ENCODE peak calls at places on chromosomes 6 and 20, in four cellular contexts. O is Panc1, B is suprapubic skin, S is nephron progenitor cell. Z is an unnamed sample.

GRCh38 chr6:101163611-101164010 is 229.9 kb upstream of the GRIK2 start:
- DNase-seq in O (no peak), B (no peak), S (no peak), Z (no peak)

GRCh38 chr6:91637217-91637616 is 1050.3 kb upstream of the MAP3K7 start:
- DNase-seq in O (no peak), B (no peak), S (no peak), Z (no peak)

GRCh38 chr6:44297063-44298038 is 15.8 kb downstream of the AARS2 start:
- DNase-seq in O (no peak), B (no peak), S (peak; percentile 80), Z (no peak)

GRCh38 chr6:101011165-101011564 is 130.0 kb upstream of the ASCC3 start:
- DNase-seq in O (no peak), B (no peak), S (no peak), Z (no peak)

GRCh38 chr6:107616776-107617175 is 126.9 kb downstream of the SOBP start:
- DNase-seq in O (no peak), B (no peak), S (no peak), Z (no peak)

GRCh38 chr6:5469101-5469846 is 208.0 kb downstream of the FARS2 start:
- DNase-seq in O (no peak), B (no peak), S (peak; percentile 14), Z (no peak)

GRCh38 chr6:134622382-134623173 is 304.7 kb upstream of the SGK1 start:
- DNase-seq in O (no peak), B (no peak), S (no peak), Z (no peak)

GRCh38 chr20:3203315-3204123 is 963 bp downstream of the DDRGK1 start:
- DNase-seq in O (no peak), B (no peak), S (no peak), Z (peak; percentile 41)

GRCh38 chr20:63509088-63509564 is 10.2 kb upstream of the EEF1A2 start:
- DNase-seq in O (no peak), B (no peak), S (no peak), Z (no peak)

GRCh38 chr6:112007805-112008204 is 46.1 kb upstream of the CCN6 start:
- DNase-seq in O (no peak), B (no peak), S (no peak), Z (no peak)

GRCh38 chr20:58140787-58141396 is 87.6 kb downstream of the ANKRD60 start:
- DNase-seq in O (no peak), B (peak; percentile 20), S (no peak), Z (no peak)

GRCh38 chr6:112618796-112619195 is 271.7 kb downstream of the RFPL4B start:
- DNase-seq in O (no peak), B (no peak), S (peak; percentile 11), Z (no peak)

GRCh38 chr6:125193208-125193607 is 39.6 kb downstream of the TPD52L1 start:
- DNase-seq in O (no peak), B (no peak), S (no peak), Z (no peak)

GRCh38 chr6:130906736-130907381 is 79.7 kb downstream of the SMLR1 start:
- DNase-seq in O (no peak), B (no peak), S (no peak), Z (no peak)

GRCh38 chr6:162443101-162443500 is 284.5 kb downstream of the PRKN start:
- DNase-seq in O (no peak), B (no peak), S (peak; percentile 29), Z (no peak)

GRCh38 chr6:3252861-3253596 is 5.7 kb upstream of the PSMG4 start:
- DNase-seq in O (no peak), B (no peak), S (no peak), Z (no peak)

GRCh38 chr6:109816452-109817374 is 125.6 kb downstream of the FIG4 start:
- DNase-seq in O (no peak), B (no peak), S (no peak), Z (no peak)

GRCh38 chr20:60784321-60784720 is 467.7 kb upstream of the CDH4 start:
- DNase-seq in O (no peak), B (no peak), S (no peak), Z (no peak)

GRCh38 chr20:36532388-36532787 is 8.9 kb upstream of the MYL9 start:
- DNase-seq in O (no peak), B (no peak), S (no peak), Z (no peak)

GRCh38 chr20:49601153-49601924 is 33.4 kb upstream of the PTGIS start:
- DNase-seq in O (no peak), B (no peak), S (no peak), Z (no peak)

GRCh38 chr20:37741560-37741959 is 47.7 kb downstream of the CTNNBL1 start:
- DNase-seq in O (no peak), B (no peak), S (no peak), Z (no peak)

GRCh38 chr20:24461848-24462247 is 7.6 kb upstream of the SYNDIG1 start:
- DNase-seq in O (no peak), B (no peak), S (no peak), Z (no peak)

GRCh38 chr20:21125072-21125848 is 622 bp upstream of the KIZ start:
- DNase-seq in O (peak; percentile 58), B (no peak), S (peak; percentile 34), Z (peak; percentile 23)

GRCh38 chr6:32947552-32948465 is 5.1 kb downstream of the HLA-DMA start:
- DNase-seq in O (peak; percentile 67), B (no peak), S (peak; percentile 42), Z (no peak)

GRCh38 chr6:142011156-142011555 is 121.6 kb upstream of the GJE1 start:
- DNase-seq in O (no peak), B (no peak), S (no peak), Z (no peak)

Z was measured in stimulated activated effector memory CD8-positive, alpha-beta T cell treated with anti-CD3 and anti-CD28 coated beads, Interleukin-12 subunit alpha, Interleukin-12 subunit beta, amount 100 ng/mL, for 72 hours.